ENCODE peak calls at places on chromosomes 11 and 22, in four cellular contexts. B, F, P and Z are unnamed samples.

GRCh38 chr11:46330154-46330886 is 16.9 kb upstream of the DGKZ start:
- DNase-seq in B (no peak), F (no peak), P (no peak), Z (no peak)

GRCh38 chr22:17233348-17234043 is 14.3 kb upstream of the ADA2 start:
- DNase-seq in B (no peak), F (peak), P (no peak), Z (no peak)

GRCh38 chr11:79259800-79260199 is 181.0 kb downstream of the TENM4 start:
- DNase-seq in B (no peak), F (no peak), P (no peak), Z (no peak)

GRCh38 chr11:67167086-67167485 is 48.0 kb downstream of the KDM2A start:
- DNase-seq in B (no peak), F (no peak), P (no peak), Z (no peak)

GRCh38 chr11:79809487-79809886 is 368.7 kb upstream of the TENM4 start:
- DNase-seq in B (no peak), F (no peak), P (no peak), Z (no peak)

GRCh38 chr11:44312876-44313275 is 2.9 kb upstream of the ALX4 start:
- DNase-seq in B (no peak), F (no peak), P (no peak), Z (no peak)

GRCh38 chr11:57203359-57203758 is 21.6 kb downstream of the LRRC55 start:
- DNase-seq in B (no peak), F (no peak), P (peak), Z (no peak)

GRCh38 chr22:38674888-38675287 is 6.9 kb upstream of the TOMM22 start:
- DNase-seq in B (no peak), F (no peak), P (no peak), Z (no peak)

GRCh38 chr11:22433066-22433450 is 94.9 kb downstream of the SLC17A6 start:
- DNase-seq in B (no peak), F (no peak), P (no peak), Z (no peak)

GRCh38 chr22:48389916-48390315 is 1437.8 kb downstream of the BRD1 start:
- DNase-seq in B (no peak), F (no peak), P (no peak), Z (no peak)

GRCh38 chr11:68661014-68661413 is 23.3 kb upstream of the GAL start:
- DNase-seq in B (no peak), F (no peak), P (no peak), Z (no peak)

GRCh38 chr11:115222863-115223530 is 281.2 kb downstream of the CADM1 start:
- DNase-seq in B (no peak), F (no peak), P (no peak), Z (no peak)

GRCh38 chr11:27397619-27398412 is 34.8 kb upstream of the CCDC34 start:
- DNase-seq in B (no peak), F (no peak), P (peak), Z (no peak)

GRCh38 chr11:35632301-35632700 is 14.0 kb downstream of the FJX1 start:
- DNase-seq in B (no peak), F (no peak), P (no peak), Z (no peak)

GRCh38 chr11:114307524-114308203 is 11.5 kb downstream of the NNMT start:
- DNase-seq in B (no peak), F (no peak), P (no peak), Z (no peak)

GRCh38 chr11:13868710-13869403 is 93.7 kb upstream of the SPON1 start:
- DNase-seq in B (no peak), F (no peak), P (no peak), Z (no peak)

GRCh38 chr11:125062931-125063428 is at the start of gene SLC37A2:
- DNase-seq in B (no peak), F (peak), P (peak), Z (no peak)

GRCh38 chr22:50531546-50532352 is 1.9 kb upstream of the TYMP start:
- DNase-seq in B (no peak), F (peak), P (peak), Z (no peak)

GRCh38 chr11:12084191-12084717 is 26.1 kb upstream of the MICAL2 start:
- DNase-seq in B (no peak), F (no peak), P (no peak), Z (no peak)

GRCh38 chr11:63838682-63839507 is at the start of gene MARK2:
- DNase-seq in B (peak), F (peak), P (peak), Z (peak)

GRCh38 chr11:31801298-31801702 is 9.8 kb downstream of the PAX6 start:
- DNase-seq in B (no peak), F (no peak), P (peak), Z (no peak)

GRCh38 chr11:114447892-114448291 is 8.6 kb downstream of the REXO2 start:
- DNase-seq in B (no peak), F (no peak), P (no peak), Z (no peak)

GRCh38 chr22:43236401-43237166 is 49.6 kb upstream of the TTLL12 start:
- DNase-seq in B (no peak), F (no peak), P (no peak), Z (no peak)

GRCh38 chr11:2205214-2205770 is 33.7 kb upstream of the TH start:
- DNase-seq in B (no peak), F (peak), P (no peak), Z (no peak)
- TF ChIP-seq TEAD4 in B (no peak), F (no peak), P (no peak), Z (no peak)

GRCh38 chr22:36327922-36328551 is 59.7 kb downstream of the MYH9 start:
- DNase-seq in B (no peak), F (no peak), P (no peak), Z (no peak)
- TF ChIP-seq TEAD4 in B (no peak), F (no peak), P (no peak), Z (no peak)

GRCh38 chr11:43269229-43269928 is 42.4 kb upstream of the API5 start:
- DNase-seq in B (no peak), F (peak), P (peak), Z (no peak)
- TF ChIP-seq TEAD4 in B (no peak), F (no peak), P (no peak), Z (no peak)

GRCh38 chr11:117415358-117415896 is 87.8 kb downstream of the CEP164 start:
- DNase-seq in B (no peak), F (no peak), P (no peak), Z (no peak)
- TF ChIP-seq TEAD4 in B (no peak), F (no peak), P (no peak), Z (no peak)

GRCh38 chr11:1805525-1805924 is 29.3 kb upstream of the SYT8 start:
- DNase-seq in B (no peak), F (no peak), P (no peak), Z (no peak)

GRCh38 chr11:1807628-1807995 is 27.2 kb upstream of the SYT8 start:
- DNase-seq in B (no peak), F (no peak), P (no peak), Z (no peak)

GRCh38 chr11:1797391-1798125 is 33.8 kb upstream of the CTSD start:
- DNase-seq in B (no peak), F (no peak), P (no peak), Z (no peak)

GRCh38 chr11:1803246-1803645 is 31.5 kb upstream of the SYT8 start:
- DNase-seq in B (no peak), F (no peak), P (no peak), Z (no peak)
- TF ChIP-seq TEAD4 in B (no peak), F (no peak), P (no peak), Z (no peak)

GRCh38 chr11:19955660-19956059 is 204.6 kb downstream of the DBX1 start:
- DNase-seq in B (no peak), F (no peak), P (peak), Z (no peak)

GRCh38 chr11:19953342-19953741 is 206.9 kb downstream of the DBX1 start:
- DNase-seq in B (peak), F (peak), P (no peak), Z (no peak)

GRCh38 chr11:19952101-19952605 is 208.1 kb downstream of the DBX1 start:
- DNase-seq in B (no peak), F (no peak), P (peak), Z (no peak)

GRCh38 chr11:19954899-19955298 is 205.4 kb downstream of the DBX1 start:
- DNase-seq in B (no peak), F (no peak), P (no peak), Z (no peak)

DNA sequence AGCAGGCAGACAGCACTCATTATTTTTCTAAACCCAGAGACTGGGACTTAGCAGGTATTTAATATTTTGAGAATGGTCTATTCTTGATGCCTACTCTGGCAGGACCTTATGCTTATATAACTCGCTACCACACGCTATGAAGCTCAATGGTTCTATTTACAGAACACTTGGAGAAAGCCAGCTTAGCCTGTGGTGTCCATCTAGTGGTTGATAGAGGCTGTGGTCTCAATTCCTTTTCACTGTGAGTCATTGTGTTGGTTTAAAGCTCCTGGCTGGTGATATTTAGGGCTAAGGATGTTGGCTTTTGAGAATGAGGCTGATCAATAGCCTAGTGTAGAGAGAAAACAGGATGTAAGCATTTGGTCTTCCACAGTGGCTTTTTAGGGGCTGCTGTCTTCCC is 206.4 kb downstream of the DBX1 start:
- DNase-seq in B (no peak), F (no peak), P (no peak), Z (peak)
- TF ChIP-seq TEAD4 in B (no peak), F (no peak), P (no peak), Z (no peak)